ENCODE peak calls at places on chromosomes 11 and 22, in four cellular contexts. R is iPS DF 6.9, P is mammary epithelial cell, Z is HFF-Myc. V is an unnamed sample.

GRCh38 chr11:12056112-12056511 is 47.7 kb upstream of the DKK3 start:
- DNase-seq in R (no peak), P (no peak), Z (no peak), V (no peak)

GRCh38 chr22:50111056-50111455 is 21.2 kb downstream of the MOV10L1 start:
- DNase-seq in R (no peak), P (no peak), Z (no peak), V (no peak)

GRCh38 chr11:46108752-46109151 is 12.5 kb downstream of the PHF21A start:
- DNase-seq in R (no peak), P (no peak), Z (no peak), V (no peak)

GRCh38 chr22:41041532-41041931 is 50.9 kb upstream of the EP300 start:
- DNase-seq in R (no peak), P (no peak), Z (no peak), V (no peak)

GRCh38 chr22:24159650-24160049 is 21.6 kb upstream of the SUSD2 start:
- DNase-seq in R (no peak), P (no peak), Z (no peak), V (no peak)

GRCh38 chr11:70233511-70233919 is 30.4 kb downstream of the FADD start:
- DNase-seq in R (no peak), P (peak), Z (no peak), V (no peak)

GRCh38 chr11:129637473-129637872 is 178.2 kb upstream of the TMEM45B start:
- DNase-seq in R (no peak), P (peak), Z (no peak), V (no peak)

GRCh38 chr11:134581966-134582787 is 170.1 kb upstream of the B3GAT1 start:
- DNase-seq in R (no peak), P (no peak), Z (no peak), V (no peak)

GRCh38 chr11:62508336-62509058 is 38.1 kb downstream of the AHNAK start:
- DNase-seq in R (peak), P (peak), Z (no peak), V (peak)

GRCh38 chr22:30045001-30045887 is 35.0 kb upstream of the HORMAD2 start:
- DNase-seq in R (no peak), P (no peak), Z (no peak), V (no peak)

GRCh38 chr11:104113541-104113940 is 50.4 kb downstream of the PDGFD start:
- DNase-seq in R (no peak), P (no peak), Z (no peak), V (no peak)

GRCh38 chr11:79438631-79439429 is 2.0 kb downstream of the TENM4 start:
- DNase-seq in R (no peak), P (peak), Z (no peak), V (no peak)

GRCh38 chr11:65917434-65918210 is 1.2 kb downstream of the C11orf68 start:
- DNase-seq in R (no peak), P (no peak), Z (no peak), V (no peak)

GRCh38 chr11:69662806-69663205 is 12.3 kb downstream of the LTO1 start:
- DNase-seq in R (no peak), P (no peak), Z (no peak), V (no peak)

GRCh38 chr11:63537293-63538101 is 889 bp downstream of the PLAAT4 start:
- DNase-seq in R (no peak), P (no peak), Z (no peak), V (peak)

GRCh38 chr11:100785148-100785983 is 98.3 kb downstream of the ARHGAP42 start:
- DNase-seq in R (no peak), P (no peak), Z (no peak), V (no peak)

GRCh38 chr11:66910669-66911068 is 47.5 kb downstream of the PC start:
- DNase-seq in R (no peak), P (no peak), Z (no peak), V (no peak)

GRCh38 chr22:37193629-37194191 is 5.7 kb upstream of the C1QTNF6 start:
- DNase-seq in R (no peak), P (peak), Z (no peak), V (no peak)

GRCh38 chr11:67998150-67999045 is 5.5 kb downstream of the UNC93B1 start:
- DNase-seq in R (no peak), P (no peak), Z (no peak), V (no peak)

GRCh38 chr22:45294030-45294429 is 9.3 kb downstream of the UPK3A start:
- DNase-seq in R (no peak), P (no peak), Z (no peak), V (no peak)

GRCh38 chr22:44825310-44826150 is 73.2 kb downstream of the ARHGAP8 start:
- DNase-seq in R (no peak), P (no peak), Z (no peak), V (no peak)

GRCh38 chr11:67248653-67249052 is 17.6 kb upstream of the GRK2 start:
- DNase-seq in R (no peak), P (peak), Z (no peak), V (no peak)

GRCh38 chr11:70731670-70732492 is 333.6 kb downstream of the CTTN start:
- DNase-seq in R (no peak), P (no peak), Z (no peak), V (no peak)

GRCh38 chr11:3755151-3755550 is 42.2 kb downstream of the NUP98 start:
- DNase-seq in R (no peak), P (no peak), Z (no peak), V (no peak)

GRCh38 chr22:38310518-38311330 is 6.5 kb downstream of the CSNK1E start:
- DNase-seq in R (no peak), P (no peak), Z (no peak), V (no peak)

GRCh38 chr22:38311331-38311635 is 6.0 kb downstream of the CSNK1E start:
- DNase-seq in R (no peak), P (no peak), Z (no peak), V (no peak)

GRCh38 chr22:38305481-38306448 is 11.5 kb downstream of the CSNK1E start:
- DNase-seq in R (no peak), P (peak), Z (no peak), V (no peak)

GRCh38 chr22:38309614-38310517 is 7.4 kb downstream of the CSNK1E start:
- DNase-seq in R (no peak), P (no peak), Z (no peak), V (peak)

DNA sequence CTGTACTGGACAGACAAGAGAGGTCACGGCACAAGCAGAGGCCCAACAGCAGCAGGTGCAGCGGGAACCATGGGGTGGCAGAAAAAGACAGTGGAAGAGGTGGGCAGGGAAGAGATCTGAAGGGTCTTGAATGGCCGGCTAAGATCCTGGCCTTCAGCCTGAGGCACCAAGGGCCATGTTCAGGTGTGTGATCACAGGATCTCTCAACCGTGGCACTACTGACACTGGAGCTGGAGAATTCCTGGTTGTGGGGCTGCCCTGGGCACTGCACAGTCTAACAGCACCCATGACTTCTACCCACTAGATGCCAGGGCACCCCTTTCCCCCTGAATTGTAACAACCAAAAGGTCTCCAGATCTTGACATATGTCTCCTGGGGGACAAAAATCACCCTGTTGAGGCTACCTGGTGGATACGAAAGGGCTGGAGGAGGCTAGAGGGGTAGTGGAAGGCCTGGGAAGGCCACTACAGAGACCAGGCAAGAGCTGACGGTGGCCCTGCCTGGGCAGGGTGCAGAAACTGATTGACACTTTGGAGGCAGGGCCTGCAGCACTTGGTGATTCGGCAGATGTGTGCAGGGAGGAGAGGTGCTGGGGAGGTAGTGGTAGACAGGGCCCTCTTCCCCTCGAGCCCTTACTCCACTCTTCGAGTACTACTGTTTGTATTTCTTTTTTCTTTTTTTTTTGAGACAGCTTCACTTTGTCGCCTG is 8.3 kb downstream of the CSNK1E start:
- DNase-seq in R (no peak), P (no peak), Z (no peak), V (no peak)
- H3K4me3 ChIP-seq in R (no peak), P (no peak), Z (no peak), V (no peak)

GRCh38 chr11:114297806-114298700 is 1.9 kb downstream of the NNMT start:
- DNase-seq in R (no peak), P (no peak), Z (no peak), V (no peak)
- H3K4me3 ChIP-seq in R (no peak), P (peak), Z (peak), V (peak)

DNA sequence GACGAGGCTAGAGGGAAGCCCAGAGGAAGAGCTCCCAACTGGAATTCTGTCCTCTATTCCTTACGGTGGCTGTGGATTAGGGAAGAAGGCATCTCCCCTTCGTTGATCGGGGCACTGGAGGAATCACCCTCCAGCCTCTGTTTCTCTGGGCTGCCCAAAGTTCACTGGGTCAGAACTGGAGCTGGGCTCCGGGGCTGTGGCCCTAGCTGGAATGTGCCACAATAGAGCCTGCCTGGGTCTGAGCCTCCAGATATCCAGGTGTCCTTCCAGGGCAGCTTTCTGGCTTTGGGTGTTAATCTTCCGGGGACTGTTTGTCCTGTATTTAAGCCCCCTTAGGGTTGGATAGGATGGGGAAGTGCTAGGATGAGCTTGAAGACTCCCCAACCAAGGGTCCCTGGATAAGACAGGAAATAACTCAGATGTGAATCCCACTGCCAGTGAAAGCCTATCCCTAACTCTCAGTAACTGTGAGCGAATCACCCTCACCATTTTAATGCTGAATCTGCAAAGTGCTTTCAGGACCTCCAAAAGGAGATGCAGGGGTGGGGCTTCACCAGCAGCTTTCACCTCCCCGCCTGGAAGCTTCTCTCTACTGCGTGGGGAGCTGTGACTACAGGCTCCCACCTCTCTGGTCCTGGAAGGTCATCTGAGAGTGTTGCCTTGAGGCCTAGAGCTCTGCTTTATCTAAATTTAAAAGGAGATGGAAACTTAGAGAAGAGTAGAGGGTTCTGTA is 9.5 kb downstream of the YPEL4 start:
- DNase-seq in R (no peak), P (no peak), Z (no peak), V (no peak)
- H3K4me3 ChIP-seq in R (peak), P (peak), Z (peak), V (peak)

DNA sequence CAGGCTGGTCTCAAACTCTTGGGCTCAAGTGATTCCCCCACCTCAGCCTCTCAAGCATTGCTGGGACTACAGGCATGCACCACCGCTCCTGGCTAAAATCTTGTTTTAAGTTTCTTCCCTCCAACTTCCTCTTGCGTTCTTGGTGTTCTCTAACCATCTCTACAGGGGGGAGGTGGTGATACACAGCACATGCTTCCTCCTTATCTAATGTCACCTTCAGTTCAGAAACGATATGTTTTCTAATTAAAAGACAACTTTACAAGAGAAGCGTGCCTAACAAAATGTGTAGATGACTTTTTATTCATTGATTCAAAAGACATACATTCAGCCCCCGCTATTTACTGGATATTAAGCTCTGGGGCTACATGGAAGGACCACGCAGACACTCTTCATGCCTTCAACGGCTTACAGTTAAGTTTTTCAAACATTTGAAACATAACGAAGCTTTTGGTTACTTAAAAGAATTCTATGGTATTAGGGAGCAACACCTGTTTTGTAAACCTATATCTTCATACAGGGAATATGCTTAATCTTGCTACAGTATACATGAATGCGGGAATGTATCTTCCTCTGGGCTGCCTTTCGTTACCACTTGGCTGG is 930 bp upstream of the DLAT start:
- DNase-seq in R (no peak), P (peak), Z (no peak), V (no peak)
- H3K4me3 ChIP-seq in R (peak), P (peak), Z (peak), V (peak)

GRCh38 chr22:35835998-35836691 is 118.5 kb downstream of the APOL5 start:
- DNase-seq in R (peak), P (peak), Z (peak), V (no peak)

GRCh38 chr22:35834080-35834479 is 116.4 kb downstream of the APOL5 start:
- DNase-seq in R (no peak), P (no peak), Z (no peak), V (no peak)

GRCh38 chr22:35837328-35837727 is 119.7 kb downstream of the APOL5 start:
- DNase-seq in R (no peak), P (peak), Z (no peak), V (no peak)

GRCh38 chr22:35838849-35839646 is 121.4 kb downstream of the APOL5 start:
- DNase-seq in R (no peak), P (peak), Z (no peak), V (peak)

GRCh38 chr22:35835267-35835997 is 117.8 kb downstream of the APOL5 start:
- DNase-seq in R (no peak), P (peak), Z (no peak), V (no peak)
- H3K4me3 ChIP-seq in R (peak), P (peak), Z (peak), V (peak)

DNA sequence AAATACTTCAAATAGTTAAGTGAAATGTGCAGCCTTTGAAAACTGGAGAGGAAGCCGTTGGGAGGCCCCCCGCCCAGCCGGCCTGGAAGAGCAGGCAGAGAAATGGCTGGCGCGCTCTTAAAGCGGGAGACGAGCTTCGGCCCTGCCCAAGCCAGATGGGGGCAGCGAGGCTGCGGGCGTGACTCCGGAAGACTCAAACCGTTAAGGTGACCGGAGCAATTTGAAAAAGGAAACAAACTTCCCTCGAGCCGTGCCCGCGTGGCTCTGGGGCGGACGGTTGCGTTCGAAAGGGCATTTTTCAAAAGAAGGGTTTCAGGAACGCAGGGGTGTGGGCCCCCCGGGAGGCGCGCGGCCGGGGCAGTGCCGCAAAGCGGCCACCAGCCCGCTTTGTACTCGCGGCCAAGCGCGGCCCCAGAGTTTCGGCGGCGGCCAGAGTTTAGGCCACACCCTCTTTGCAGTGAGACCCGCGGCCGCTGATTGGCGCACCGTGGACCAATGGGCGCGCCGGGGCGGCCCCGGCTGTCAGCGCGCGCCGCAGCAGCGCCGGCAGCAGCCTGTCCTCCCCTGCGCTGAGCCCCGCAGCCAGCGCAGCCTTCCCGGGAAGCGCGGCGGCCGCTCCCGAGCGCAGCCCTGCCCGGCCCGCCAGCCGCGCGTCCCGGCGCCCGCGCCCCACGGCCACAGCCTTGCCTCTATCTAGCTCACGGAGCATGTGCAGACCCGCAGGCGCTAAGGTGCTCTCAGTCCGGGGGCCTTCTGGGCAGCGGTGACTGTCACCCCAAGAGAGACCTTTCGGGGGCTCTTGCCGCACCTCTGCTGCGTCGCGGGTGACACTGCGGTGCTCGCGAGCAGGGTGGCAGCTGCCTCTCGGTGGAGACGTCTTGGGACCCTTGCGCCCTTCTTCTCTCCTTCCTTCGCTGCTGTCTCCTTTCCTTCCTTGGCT is at the start of gene NAV2:
- DNase-seq in R (peak), P (peak), Z (peak), V (peak)
- H3K4me3 ChIP-seq in R (peak), P (peak), Z (peak), V (peak)

DNA sequence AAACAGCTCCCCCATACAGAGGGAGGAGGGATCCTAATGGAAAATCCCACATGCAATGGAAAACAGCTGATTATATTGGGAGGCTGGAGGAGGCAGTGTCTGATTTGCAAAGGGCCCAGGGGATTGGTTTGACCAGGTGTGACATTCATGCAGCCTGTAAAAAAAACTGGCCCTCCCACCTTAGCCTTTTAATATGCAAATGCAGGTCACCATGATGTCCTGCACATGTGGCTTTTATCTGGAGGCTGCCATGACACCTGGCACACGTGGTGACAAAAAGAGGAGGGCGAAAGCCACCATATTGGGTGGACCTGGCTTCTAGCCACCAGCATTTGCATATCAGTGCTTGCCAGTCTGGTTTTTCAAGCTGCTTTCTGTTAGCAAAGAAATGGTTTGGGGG is 48.5 kb downstream of the ZNF280B start:
- DNase-seq in R (no peak), P (no peak), Z (no peak), V (no peak)
- H3K4me3 ChIP-seq in R (no peak), P (no peak), Z (no peak), V (no peak)

GRCh38 chr11:86947541-86947940 is 7.7 kb downstream of the FZD4 start:
- DNase-seq in R (no peak), P (peak), Z (no peak), V (no peak)
- H3K4me3 ChIP-seq in R (no peak), P (no peak), Z (no peak), V (no peak)

GRCh38 chr11:95926714-95927113 is 2.8 kb upstream of the MTMR2 start:
- DNase-seq in R (no peak), P (no peak), Z (no peak), V (no peak)

GRCh38 chr11:95923730-95924413 is at the start of gene MTMR2:
- DNase-seq in R (no peak), P (peak), Z (no peak), V (no peak)

GRCh38 chr11:95924414-95924760 is 480 bp upstream of the MTMR2 start:
- DNase-seq in R (no peak), P (peak), Z (no peak), V (no peak)

GRCh38 chr11:95923441-95923729 is 522 bp downstream of the MTMR2 start:
- DNase-seq in R (no peak), P (no peak), Z (no peak), V (no peak)

GRCh38 chr11:95925011-95925410 is 1.1 kb upstream of the MTMR2 start:
- DNase-seq in R (no peak), P (peak), Z (no peak), V (no peak)
- H3K4me3 ChIP-seq in R (no peak), P (peak), Z (peak), V (peak)